ENCODE peak calls at places on chromosomes 4 and X, in nine cellular contexts. N is NB4, Q is IMR-90, X is GM12891, B is ovary, L is Peyer's patch, J is transverse colon, S is GM12878, V is uterus. O is an unnamed sample.
A peak's percentile ranks its signal among the peaks of the same experiment; 100 is the strongest.

GRCh38 chr4:161629694-161630441 is 533.9 kb downstream of the FSTL5 start:
- DNase-seq in N (no peak), Q (no peak), X (no peak), B (no peak), L (no peak), J (no peak), S (no peak), V (no peak), O (peak; percentile 61)

GRCh38 chr4:164383187-164384181 is 370.4 kb upstream of the SMIM31 start:
- DNase-seq in N (no peak), Q (peak; percentile 0), X (no peak), B (no peak), L (no peak), J (no peak), S (no peak), V (peak; percentile 19), O (peak; percentile 63)

GRCh38 chrX:49273181-49273727 is 3.7 kb downstream of the PPP1R3F start:
- DNase-seq in N (peak; percentile 53), Q (no peak), X (no peak), B (no peak), L (no peak), J (no peak), S (no peak), V (no peak), O (peak; percentile 13)

GRCh38 chr4:185590982-185591381 is 55.7 kb upstream of the PDLIM3 start:
- DNase-seq in N (no peak), Q (no peak), X (no peak), B (no peak), L (no peak), J (no peak), S (no peak), V (peak; percentile 41), O (no peak)

GRCh38 chr4:106140601-106141000 is 175.4 kb downstream of the TBCK start:
- DNase-seq in N (no peak), Q (no peak), X (no peak), B (no peak), L (no peak), J (no peak), S (no peak), V (no peak), O (no peak)

GRCh38 chrX:116667346-116667745 is 204.6 kb upstream of the CT83 start:
- DNase-seq in N (no peak), Q (no peak), X (no peak), B (no peak), L (no peak), J (no peak), S (no peak), V (no peak), O (no peak)

GRCh38 chr4:36064147-36064546 is 180.2 kb downstream of the ARAP2 start:
- DNase-seq in N (no peak), Q (no peak), X (no peak), B (no peak), L (no peak), J (no peak), S (no peak), V (no peak), O (no peak)

GRCh38 chrX:20515841-20516461 is 249.2 kb upstream of the RPS6KA3 start:
- DNase-seq in N (peak; percentile 88), Q (peak; percentile 90), X (no peak), B (no peak), L (no peak), J (no peak), S (peak; percentile 53), V (no peak), O (no peak)

GRCh38 chr4:131499139-131499873 is 1649.8 kb upstream of the PCDH10 start:
- DNase-seq in N (peak; percentile 1), Q (peak; percentile 35), X (no peak), B (no peak), L (no peak), J (no peak), S (no peak), V (no peak), O (no peak)

GRCh38 chr4:116015062-116015461 is 901.6 kb upstream of the NDST4 start:
- DNase-seq in N (peak; percentile 16), Q (no peak), X (no peak), B (no peak), L (no peak), J (no peak), S (no peak), V (no peak), O (no peak)

GRCh38 chrX:16130707-16131106 is 7.3 kb downstream of the GRPR start:
- DNase-seq in N (no peak), Q (no peak), X (no peak), B (no peak), L (no peak), J (no peak), S (no peak), V (no peak), O (no peak)

GRCh38 chr4:142405021-142405991 is 440.8 kb downstream of the INPP4B start:
- DNase-seq in N (peak; percentile 52), Q (peak; percentile 68), X (no peak), B (peak; percentile 40), L (peak; percentile 39), J (peak; percentile 33), S (peak; percentile 57), V (peak; percentile 47), O (peak; percentile 72)

GRCh38 chrX:17042046-17042445 is 95.6 kb downstream of the REPS2 start:
- DNase-seq in N (no peak), Q (no peak), X (no peak), B (no peak), L (no peak), J (no peak), S (no peak), V (no peak), O (no peak)

GRCh38 chrX:117633277-117633676 is 483.3 kb downstream of the KLHL13 start:
- DNase-seq in N (no peak), Q (no peak), X (no peak), B (no peak), L (no peak), J (no peak), S (no peak), V (no peak), O (no peak)

GRCh38 chrX:100680756-100681155 is 36.8 kb downstream of the SRPX2 start:
- DNase-seq in N (no peak), Q (no peak), X (no peak), B (no peak), L (no peak), J (no peak), S (no peak), V (no peak), O (no peak)

DNA sequence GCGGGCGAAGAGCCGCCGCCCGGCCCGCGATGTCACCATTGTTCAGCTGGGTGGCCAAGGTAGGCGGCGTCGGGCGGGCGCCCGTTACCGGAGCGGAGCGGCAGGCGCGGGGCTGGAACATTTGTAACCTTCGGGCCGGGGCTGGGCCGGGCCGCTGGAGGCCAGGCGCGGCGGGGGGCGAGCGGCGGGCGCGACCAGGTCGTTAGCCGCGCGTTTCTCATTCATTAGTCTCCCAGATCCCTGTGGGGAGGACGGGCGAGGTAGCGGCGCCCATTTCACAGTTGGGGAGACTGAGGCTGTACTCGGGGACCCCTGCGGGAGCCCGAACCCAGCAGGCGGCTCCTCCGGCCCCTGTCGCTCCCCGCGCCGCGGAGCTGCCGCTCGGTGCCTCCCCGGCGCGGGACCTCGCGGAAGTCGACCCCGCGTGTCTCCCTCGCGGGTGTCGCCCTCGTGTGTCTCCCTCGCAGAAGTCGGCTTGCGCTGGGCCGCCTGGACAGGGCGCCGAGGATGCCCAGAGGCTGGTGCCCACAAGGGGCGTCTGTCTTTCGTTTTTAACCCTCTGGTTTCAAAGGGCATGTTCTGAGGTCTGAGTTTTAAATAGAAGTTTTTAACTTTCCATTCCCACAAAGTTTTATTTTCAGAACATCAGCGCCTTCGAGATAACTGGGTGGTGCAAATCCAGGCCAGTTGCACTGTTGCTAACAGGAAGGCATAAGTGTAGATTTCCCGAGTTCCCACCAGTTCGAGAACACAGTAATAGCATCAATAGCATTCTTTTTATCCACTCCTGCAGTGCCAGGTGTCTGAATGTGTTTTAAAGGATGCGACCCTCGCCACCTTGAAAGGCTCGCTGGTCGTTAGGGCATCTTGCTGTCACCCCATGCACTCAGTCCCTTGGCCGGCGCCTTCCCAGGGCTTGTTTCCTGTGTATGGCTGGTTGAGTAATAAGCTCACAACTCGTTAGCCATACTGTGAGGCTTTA is 17.6 kb downstream of the PTTG2 start:
- DNase-seq in N (peak; percentile 86), Q (peak; percentile 55), X (peak; percentile 39), B (peak; percentile 80), L (peak; percentile 74), J (peak; percentile 84), S (peak; percentile 44), V (peak; percentile 75), O (peak; percentile 90)
- TF ChIP-seq POLR2A in N (no peak), Q (peak; percentile 34), X (no peak), B (peak; percentile 10), L (peak; percentile 49), J (peak; percentile 28), S (peak; percentile 62), V (peak; percentile 2), O (no peak)

GRCh38 chrX:23662187-23662586 is 5.1 kb upstream of the PRDX4 start:
- DNase-seq in N (no peak), Q (no peak), X (no peak), B (no peak), L (no peak), J (no peak), S (peak; percentile 42), V (no peak), O (no peak)

GRCh38 chrX:23662853-23663252 is 4.4 kb upstream of the PRDX4 start:
- DNase-seq in N (no peak), Q (peak; percentile 86), X (peak; percentile 17), B (no peak), L (no peak), J (no peak), S (peak; percentile 31), V (no peak), O (no peak)

GRCh38 chrX:23668335-23668734 is 1.0 kb downstream of the PRDX4 start:
- DNase-seq in N (peak; percentile 4), Q (no peak), X (no peak), B (no peak), L (no peak), J (no peak), S (peak; percentile 24), V (no peak), O (no peak)

GRCh38 chrX:23666282-23666681 is 1.0 kb upstream of the PRDX4 start:
- DNase-seq in N (peak; percentile 9), Q (no peak), X (no peak), B (no peak), L (no peak), J (no peak), S (no peak), V (no peak), O (no peak)

GRCh38 chrX:23667239-23668177 is at the start of gene PRDX4:
- DNase-seq in N (peak; percentile 93), Q (peak; percentile 84), X (peak; percentile 52), B (peak; percentile 92), L (peak; percentile 77), J (peak; percentile 90), S (peak; percentile 56), V (peak; percentile 86), O (peak; percentile 96)
- TF ChIP-seq POLR2A in N (peak; percentile 70), Q (peak; percentile 65), X (peak; percentile 3), B (peak; percentile 38), L (peak; percentile 37), J (peak; percentile 58), S (peak; percentile 95), V (peak; percentile 30), O (peak; percentile 18)

GRCh38 chrX:130171446-130172126 is at the start of gene RAB33A:
- DNase-seq in N (peak; percentile 28), Q (no peak), X (no peak), B (peak; percentile 50), L (peak; percentile 28), J (peak; percentile 13), S (no peak), V (no peak), O (peak; percentile 65)
- TF ChIP-seq POLR2A in N (no peak), Q (no peak), X (no peak), B (no peak), L (no peak), J (no peak), S (peak; percentile 66), V (no peak), O (no peak)

GRCh38 chr4:124433044-124433443 is 279.5 kb downstream of the ANKRD50 start:
- DNase-seq in N (no peak), Q (no peak), X (no peak), B (no peak), L (no peak), J (no peak), S (no peak), V (no peak), O (no peak)
- TF ChIP-seq POLR2A in N (no peak), Q (no peak), X (no peak), B (no peak), L (no peak), J (no peak), S (no peak), V (no peak), O (no peak)